ENCODE peak calls at places on chromosomes 13 and 19, in four cellular contexts. X is body of pancreas, M is uterus, K is esophagus squamous epithelium. P is an unnamed sample.

GRCh38 chr13:53237696-53238095 is 209.1 kb downstream of the OLFM4 start:
- DNase-seq in X (no peak), M (no peak), K (no peak), P (no peak)

GRCh38 chr19:38551450-38551813 is 66.3 kb downstream of the MAP4K1 start:
- DNase-seq in X (no peak), M (no peak), K (no peak), P (no peak)

GRCh38 chr19:35225951-35226350 is 2.6 kb downstream of the FAM187B start:
- DNase-seq in X (no peak), M (no peak), K (no peak), P (no peak)

GRCh38 chr13:112721198-112722104 is 31.6 kb downstream of the ATP11A start:
- DNase-seq in X (peak), M (peak), K (no peak), P (no peak)

GRCh38 chr13:105758929-105759328 is 776.5 kb downstream of the EFNB2 start:
- DNase-seq in X (no peak), M (no peak), K (no peak), P (no peak)

GRCh38 chr19:6417713-6418561 is 6.7 kb downstream of the KHSRP start:
- DNase-seq in X (peak), M (peak), K (no peak), P (no peak)

GRCh38 chr19:6811378-6811777 is 38.9 kb downstream of the VAV1 start:
- DNase-seq in X (no peak), M (no peak), K (no peak), P (no peak)

GRCh38 chr19:50633973-50634372 is 5.7 kb downstream of the SYT3 start:
- DNase-seq in X (no peak), M (no peak), K (no peak), P (no peak)

GRCh38 chr13:112984954-112985802 is 16.2 kb downstream of the MCF2L start:
- DNase-seq in X (peak), M (no peak), K (no peak), P (no peak)

GRCh38 chr13:42174344-42175162 is 97.4 kb upstream of the AKAP11 start:
- DNase-seq in X (no peak), M (no peak), K (no peak), P (peak)

GRCh38 chr13:25112856-25113255 is 16.9 kb downstream of the PABPC3 start:
- DNase-seq in X (no peak), M (no peak), K (no peak), P (no peak)

GRCh38 chr19:32708457-32708856 is 11.1 kb upstream of the TDRD12 start:
- DNase-seq in X (no peak), M (no peak), K (no peak), P (no peak)

GRCh38 chr19:54518844-54519243 is 16.2 kb downstream of the LAIR2 start:
- DNase-seq in X (no peak), M (peak), K (no peak), P (no peak)

GRCh38 chr13:80339841-80340642 is 884 bp downstream of the SPRY2 start:
- DNase-seq in X (peak), M (peak), K (no peak), P (peak)

GRCh38 chr13:94640676-94641075 is 39.0 kb downstream of the GPR180 start:
- DNase-seq in X (no peak), M (no peak), K (no peak), P (no peak)

GRCh38 chr19:19820774-19821315 is 705 bp downstream of the ZNF506 start:
- DNase-seq in X (no peak), M (no peak), K (no peak), P (no peak)

GRCh38 chr13:33348366-33348765 is 62.8 kb upstream of the STARD13 start:
- DNase-seq in X (no peak), M (no peak), K (no peak), P (no peak)

GRCh38 chr19:42568006-42568405 is 26.7 kb downstream of the CEACAM8 start:
- DNase-seq in X (no peak), M (no peak), K (no peak), P (no peak)

GRCh38 chr19:35991731-35992450 is 3.1 kb upstream of the SDHAF1 start:
- DNase-seq in X (no peak), M (no peak), K (no peak), P (no peak)

GRCh38 chr19:44808463-44809371 is at the start of gene BCAM:
- DNase-seq in X (peak), M (peak), K (no peak), P (peak)

GRCh38 chr19:43675269-43675879 is 5.4 kb upstream of the PLAUR start:
- DNase-seq in X (peak), M (no peak), K (no peak), P (no peak)

GRCh38 chr13:110330491-110331001 is 23.5 kb downstream of the COL4A2 start:
- DNase-seq in X (no peak), M (no peak), K (no peak), P (no peak)

GRCh38 chr13:70249332-70250064 is 141.2 kb upstream of the KLHL1 start:
- DNase-seq in X (no peak), M (no peak), K (no peak), P (no peak)

GRCh38 chr13:24050292-24050711 is 110.2 kb upstream of the SPATA13 start:
- DNase-seq in X (peak), M (peak), K (no peak), P (no peak)

GRCh38 chr13:34913040-34913439 is 29.0 kb upstream of the NBEA start:
- DNase-seq in X (no peak), M (no peak), K (no peak), P (no peak)

GRCh38 chr13:104875008-104875762 is 1660.3 kb downstream of the EFNB2 start:
- DNase-seq in X (no peak), M (no peak), K (no peak), P (no peak)

GRCh38 chr13:109154146-109154545 is 524.7 kb downstream of the MYO16 start:
- DNase-seq in X (no peak), M (no peak), K (no peak), P (no peak)

GRCh38 chr19:43461303-43461702 is 4.1 kb downstream of the LYPD3 start:
- DNase-seq in X (no peak), M (no peak), K (no peak), P (no peak)

GRCh38 chr13:47215741-47216140 is 318.9 kb upstream of the HTR2A start:
- DNase-seq in X (no peak), M (no peak), K (no peak), P (no peak)

GRCh38 chr13:108897955-108898354 is 268.5 kb downstream of the MYO16 start:
- DNase-seq in X (no peak), M (no peak), K (no peak), P (no peak)

GRCh38 chr13:72820156-72820897 is 38.4 kb downstream of the PIBF1 start:
- DNase-seq in X (no peak), M (no peak), K (no peak), P (peak)

GRCh38 chr19:399370-399769 is 9.6 kb downstream of the C2CD4C start:
- DNase-seq in X (no peak), M (peak), K (no peak), P (no peak)

GRCh38 chr19:31676271-31677004 is 327.2 kb upstream of the TSHZ3 start:
- DNase-seq in X (no peak), M (no peak), K (no peak), P (no peak)

GRCh38 chr19:50252111-50252886 is 48.9 kb downstream of the MYH14 start:
- DNase-seq in X (peak), M (no peak), K (no peak), P (peak)

GRCh38 chr19:11380653-11381534 is 3.2 kb downstream of the EPOR start:
- DNase-seq in X (peak), M (peak), K (peak), P (peak)
- TF ChIP-seq POLR2A in X (peak), M (peak), K (peak), P (peak)

GRCh38 chr13:46166221-46166584 is 15.8 kb downstream of the LCP1 start:
- DNase-seq in X (no peak), M (no peak), K (no peak), P (no peak)

GRCh38 chr13:46164661-46165060 is 17.3 kb downstream of the LCP1 start:
- DNase-seq in X (no peak), M (no peak), K (no peak), P (no peak)

GRCh38 chr13:46166947-46167610 is 14.9 kb downstream of the LCP1 start:
- DNase-seq in X (no peak), M (no peak), K (no peak), P (peak)

GRCh38 chr13:46168341-46168740 is 13.6 kb downstream of the LCP1 start:
- DNase-seq in X (no peak), M (peak), K (no peak), P (no peak)

DNA sequence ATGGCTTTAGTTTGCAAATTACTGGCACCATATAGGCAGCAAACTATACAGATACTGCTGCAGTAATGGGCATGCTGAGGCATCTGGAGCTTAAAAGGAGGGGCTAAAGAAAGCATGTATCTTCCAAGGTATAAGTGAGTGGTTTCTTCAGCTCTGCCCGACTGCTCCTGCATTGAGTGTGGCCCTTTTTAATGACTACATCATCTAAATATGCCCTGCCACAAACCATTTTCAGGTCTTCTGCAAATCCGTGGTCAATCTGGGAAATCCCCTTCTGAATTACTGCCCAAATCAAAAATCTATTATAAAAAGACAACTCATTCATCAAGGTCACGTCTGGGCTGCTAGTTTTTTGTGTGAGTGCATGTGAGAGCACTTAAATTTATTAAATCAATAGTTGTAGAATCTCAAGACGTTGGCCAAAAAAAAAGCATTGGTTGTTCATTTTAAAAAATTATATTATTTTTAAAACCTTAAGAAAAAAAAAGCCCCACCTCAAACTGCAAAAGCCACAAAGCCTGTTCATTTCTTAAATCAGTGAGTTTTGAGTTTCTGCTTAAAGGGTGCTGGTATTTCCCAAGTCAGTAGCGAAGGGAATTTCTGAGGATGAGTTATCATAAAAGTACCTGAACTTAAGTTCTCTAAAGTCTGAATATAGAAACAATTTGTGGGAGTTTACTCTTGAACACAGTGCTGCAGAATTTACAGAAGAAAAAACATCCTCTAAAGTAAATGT is 16.3 kb downstream of the LCP1 start:
- DNase-seq in X (no peak), M (no peak), K (no peak), P (no peak)
- TF ChIP-seq POLR2A in X (no peak), M (no peak), K (no peak), P (no peak)

GRCh38 chr13:67147257-67148218 is 82.6 kb downstream of the PCDH9 start:
- DNase-seq in X (no peak), M (no peak), K (no peak), P (no peak)
- TF ChIP-seq POLR2A in X (no peak), M (no peak), K (no peak), P (no peak)

DNA sequence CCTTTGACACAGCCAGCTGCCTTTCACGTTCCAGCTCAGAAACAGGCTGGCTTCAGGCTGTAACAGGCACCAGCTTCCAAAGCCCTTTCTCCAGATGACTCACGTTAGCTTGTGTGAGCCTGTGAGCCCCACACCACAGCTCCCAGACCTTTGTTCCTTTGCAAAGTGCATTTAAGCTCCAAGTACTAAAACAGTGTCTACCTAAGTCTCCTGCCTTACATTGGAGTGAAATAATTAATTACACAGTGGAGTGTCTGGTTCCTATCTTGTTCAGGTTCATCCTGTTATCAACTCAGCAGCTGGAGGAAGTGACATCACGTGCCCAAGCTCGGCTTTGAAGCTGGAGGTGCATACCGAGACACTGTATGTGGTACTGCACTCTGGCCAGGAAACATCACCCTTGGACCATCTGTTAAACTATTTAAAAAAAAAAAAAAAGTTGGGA is 475.8 kb downstream of the FOXO1 start:
- DNase-seq in X (peak), M (peak), K (peak), P (no peak)
- TF ChIP-seq POLR2A in X (no peak), M (no peak), K (no peak), P (no peak)

GRCh38 chr19:4328243-4328990 is 10.2 kb downstream of the STAP2 start:
- DNase-seq in X (peak), M (peak), K (peak), P (peak)
- TF ChIP-seq POLR2A in X (peak), M (peak), K (no peak), P (peak)

GRCh38 chr13:21458816-21459701 is at the start of gene ZDHHC20:
- DNase-seq in X (peak), M (peak), K (peak), P (peak)
- TF ChIP-seq POLR2A in X (peak), M (peak), K (peak), P (peak)

P was measured in erythroblast.